ENCODE peak calls at places on chromosomes 7 and 10, in six cellular contexts. P is gastrocnemius medialis, O is HCT116, S is stomach, F is ovary, M is right lobe of liver. W is an unnamed sample.

GRCh38 chr7:41457832-41458437 is 245.0 kb downstream of the INHBA start:
- DNase-seq in P (no peak), O (no peak), S (no peak), F (no peak), M (no peak), W (no peak)

GRCh38 chr7:85602196-85602595 is 415.3 kb upstream of the SEMA3D start:
- DNase-seq in P (no peak), O (no peak), S (no peak), F (no peak), M (no peak), W (no peak)

GRCh38 chr7:45240926-45241325 is 83.3 kb downstream of the RAMP3 start:
- DNase-seq in P (no peak), O (no peak), S (no peak), F (no peak), M (no peak), W (no peak)

GRCh38 chr10:132395704-132396494 is 1.1 kb upstream of the PWWP2B start:
- DNase-seq in P (peak), O (no peak), S (peak), F (peak), M (peak), W (no peak)

GRCh38 chr7:22972207-22972606 is 41.7 kb downstream of the HYCC1 start:
- DNase-seq in P (no peak), O (no peak), S (no peak), F (no peak), M (no peak), W (no peak)

GRCh38 chr10:46022978-46023702 is 7.3 kb downstream of the NCOA4 start:
- DNase-seq in P (peak), O (peak), S (peak), F (peak), M (peak), W (peak)

GRCh38 chr7:91636129-91636724 is 244.3 kb downstream of the MTERF1 start:
- DNase-seq in P (no peak), O (peak), S (no peak), F (no peak), M (no peak), W (no peak)

GRCh38 chr7:36670585-36671431 is 53.5 kb downstream of the AOAH start:
- DNase-seq in P (peak), O (peak), S (peak), F (peak), M (peak), W (peak)

GRCh38 chr10:28219241-28219640 is 83.6 kb downstream of the MPP7 start:
- DNase-seq in P (no peak), O (no peak), S (no peak), F (no peak), M (no peak), W (no peak)

GRCh38 chr7:47368190-47368812 is 213.6 kb downstream of the TNS3 start:
- DNase-seq in P (no peak), O (no peak), S (no peak), F (no peak), M (no peak), W (no peak)

GRCh38 chr10:62638062-62638477 is 166.4 kb upstream of the ADO start:
- DNase-seq in P (no peak), O (no peak), S (no peak), F (no peak), M (no peak), W (no peak)

GRCh38 chr7:41637051-41637450 is 65.8 kb downstream of the INHBA start:
- DNase-seq in P (no peak), O (no peak), S (no peak), F (no peak), M (no peak), W (no peak)

GRCh38 chr10:79127151-79127961 is 58.6 kb downstream of the ZMIZ1 start:
- DNase-seq in P (peak), O (peak), S (peak), F (peak), M (peak), W (peak)

GRCh38 chr7:48384180-48384752 is 213.0 kb downstream of the ABCA13 start:
- DNase-seq in P (no peak), O (no peak), S (no peak), F (no peak), M (no peak), W (no peak)

GRCh38 chr10:86599729-86600128 is 54.6 kb upstream of the OPN4 start:
- DNase-seq in P (no peak), O (no peak), S (peak), F (no peak), M (no peak), W (peak)

GRCh38 chr7:33043875-33044718 is 18.5 kb downstream of the NT5C3A start:
- DNase-seq in P (no peak), O (no peak), S (no peak), F (no peak), M (no peak), W (no peak)

GRCh38 chr7:50661345-50662058 is 96.3 kb upstream of the DDC start:
- DNase-seq in P (no peak), O (no peak), S (no peak), F (no peak), M (no peak), W (no peak)

GRCh38 chr7:55018361-55019328 is at the start of gene EGFR:
- DNase-seq in P (peak), O (peak), S (peak), F (peak), M (peak), W (peak)

GRCh38 chr7:145643981-145644380 is 472.6 kb upstream of the CNTNAP2 start:
- DNase-seq in P (no peak), O (no peak), S (no peak), F (no peak), M (no peak), W (peak)

GRCh38 chr10:49254556-49255318 is 44.2 kb upstream of the C10orf71 start:
- DNase-seq in P (no peak), O (no peak), S (no peak), F (no peak), M (no peak), W (no peak)

GRCh38 chr7:14177876-14178275 is 188.4 kb upstream of the ETV1 start:
- DNase-seq in P (no peak), O (no peak), S (no peak), F (no peak), M (no peak), W (no peak)

GRCh38 chr10:11560076-11560709 is 51.3 kb downstream of the USP6NL start:
- DNase-seq in P (no peak), O (no peak), S (no peak), F (no peak), M (no peak), W (no peak)

GRCh38 chr10:43124574-43125273 is 13.5 kb upstream of the CSGALNACT2 start:
- DNase-seq in P (no peak), O (no peak), S (peak), F (no peak), M (no peak), W (no peak)

GRCh38 chr10:21297525-21298383 is 227.7 kb downstream of the SKIDA1 start:
- DNase-seq in P (no peak), O (no peak), S (no peak), F (no peak), M (no peak), W (no peak)

GRCh38 chr7:152759655-152760383 is at the start of gene ACTR3B:
- DNase-seq in P (peak), O (peak), S (peak), F (peak), M (peak), W (peak)

GRCh38 chr10:110137142-110137545 is 70.3 kb upstream of the MXI1 start:
- DNase-seq in P (no peak), O (peak), S (no peak), F (no peak), M (no peak), W (peak)

GRCh38 chr7:99864041-99864440 is 12.8 kb downstream of the OR2AE1 start:
- DNase-seq in P (no peak), O (no peak), S (no peak), F (no peak), M (no peak), W (no peak)

GRCh38 chr10:48896756-48897437 is 42.7 kb downstream of the LRRC18 start:
- DNase-seq in P (no peak), O (no peak), S (no peak), F (no peak), M (no peak), W (no peak)

GRCh38 chr7:111068618-111069017 is 22.3 kb upstream of the LRRN3 start:
- DNase-seq in P (no peak), O (no peak), S (no peak), F (no peak), M (no peak), W (no peak)

GRCh38 chr10:35564276-35564982 is 40.7 kb upstream of the GJD4 start:
- DNase-seq in P (no peak), O (no peak), S (no peak), F (no peak), M (peak), W (no peak)

GRCh38 chr7:30771859-30772429 is 727 bp downstream of the MINDY4 start:
- DNase-seq in P (no peak), O (no peak), S (no peak), F (no peak), M (no peak), W (no peak)

GRCh38 chr7:135801045-135801693 is 52.6 kb upstream of the FAM180A start:
- DNase-seq in P (no peak), O (peak), S (no peak), F (no peak), M (no peak), W (peak)

GRCh38 chr7:150311711-150312110 is 11.4 kb upstream of the LRRC61 start:
- DNase-seq in P (no peak), O (no peak), S (no peak), F (no peak), M (no peak), W (no peak)

GRCh38 chr10:73910401-73910763 is 550 bp upstream of the PLAU start:
- DNase-seq in P (no peak), O (no peak), S (no peak), F (no peak), M (no peak), W (no peak)

GRCh38 chr10:73911553-73912004 is 647 bp downstream of the PLAU start:
- DNase-seq in P (no peak), O (no peak), S (no peak), F (no peak), M (no peak), W (no peak)

GRCh38 chr10:73909716-73910115 is 1.2 kb upstream of the PLAU start:
- DNase-seq in P (no peak), O (no peak), S (no peak), F (no peak), M (no peak), W (no peak)

GRCh38 chr10:73908853-73909611 is 1.9 kb upstream of the PLAU start:
- DNase-seq in P (peak), O (no peak), S (no peak), F (no peak), M (no peak), W (peak)

GRCh38 chr10:73910764-73911552 is at the start of gene PLAU:
- DNase-seq in P (no peak), O (no peak), S (peak), F (peak), M (peak), W (no peak)
- TF ChIP-seq POLR2A in P (peak), O (peak), S (no peak), F (no peak), M (peak), W (no peak)

GRCh38 chr7:64998865-64999164 is 7.7 kb downstream of the ERV3-1 start:
- DNase-seq in P (no peak), O (no peak), S (no peak), F (no peak), M (no peak), W (no peak)
- TF ChIP-seq POLR2A in P (no peak), O (no peak), S (no peak), F (no peak), M (no peak), W (no peak)

GRCh38 chr7:118183586-118184391 is at the start of gene LSM8:
- DNase-seq in P (peak), O (peak), S (peak), F (peak), M (peak), W (peak)
- TF ChIP-seq POLR2A in P (peak), O (peak), S (no peak), F (peak), M (peak), W (peak)

GRCh38 chr7:42650171-42650570 is 261.7 kb downstream of the C7orf25 start:
- DNase-seq in P (no peak), O (no peak), S (no peak), F (no peak), M (no peak), W (no peak)

GRCh38 chr7:42645906-42646305 is 266.0 kb downstream of the C7orf25 start:
- DNase-seq in P (no peak), O (no peak), S (no peak), F (no peak), M (no peak), W (no peak)

DNA sequence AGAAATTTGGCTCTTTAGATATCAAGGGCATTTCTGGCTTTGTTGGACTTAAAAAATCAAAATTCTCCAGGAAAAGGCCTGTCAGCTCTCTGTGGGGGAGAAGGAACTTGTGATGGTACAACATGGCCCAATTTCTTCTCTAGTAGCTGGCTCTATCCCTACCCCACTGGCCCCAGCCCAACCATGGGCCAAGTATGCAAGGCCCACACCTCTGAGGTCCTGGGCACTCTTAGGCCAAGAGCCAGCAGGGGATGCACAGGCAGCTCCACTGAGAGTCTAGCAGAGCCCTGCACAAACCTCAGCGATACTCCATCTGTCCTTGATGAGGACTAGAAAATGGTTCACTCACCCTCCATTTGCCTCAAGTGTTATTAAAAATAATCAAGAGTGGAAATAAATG is 261.2 kb downstream of the C7orf25 start:
- DNase-seq in P (no peak), O (no peak), S (no peak), F (no peak), M (no peak), W (no peak)
- TF ChIP-seq POLR2A in P (no peak), O (no peak), S (no peak), F (no peak), M (no peak), W (no peak)

GRCh38 chr10:32187686-32188085 is 131.5 kb upstream of the KIF5B start:
- DNase-seq in P (no peak), O (no peak), S (no peak), F (no peak), M (no peak), W (no peak)

GRCh38 chr10:32189400-32190084 is 133.3 kb upstream of the KIF5B start:
- DNase-seq in P (no peak), O (peak), S (no peak), F (no peak), M (no peak), W (no peak)

DNA sequence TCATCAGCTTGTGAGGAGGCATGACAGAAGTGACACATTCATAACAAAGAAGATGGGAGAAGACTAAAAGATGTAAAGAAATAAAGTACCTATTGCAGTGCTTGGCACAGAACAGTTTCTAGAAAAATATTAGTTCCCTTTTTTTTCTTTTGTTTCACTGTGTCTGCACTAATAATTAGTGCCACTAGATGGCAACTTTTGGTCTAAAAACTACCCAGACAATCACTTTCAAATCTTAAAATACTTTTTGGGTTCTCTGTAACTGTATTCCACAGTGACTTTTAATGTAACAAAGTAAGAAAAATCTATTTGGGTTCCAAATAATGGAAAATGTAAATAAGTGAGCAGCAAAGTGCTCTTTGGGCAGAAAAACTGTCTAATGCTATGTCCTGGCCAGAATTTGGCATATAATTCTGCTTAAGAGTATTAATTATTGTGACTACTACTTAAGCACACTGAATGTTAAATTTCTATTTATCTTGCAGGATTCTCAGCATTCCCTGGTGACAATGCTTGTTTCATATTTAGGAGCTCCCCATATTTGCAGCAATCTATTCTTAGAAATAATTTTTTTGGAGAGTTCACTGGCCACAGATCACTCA is 134.8 kb upstream of the KIF5B start:
- DNase-seq in P (no peak), O (peak), S (no peak), F (no peak), M (no peak), W (no peak)
- TF ChIP-seq POLR2A in P (no peak), O (no peak), S (no peak), F (no peak), M (no peak), W (no peak)

GRCh38 chr7:90242369-90243168 is 2.4 kb upstream of the CFAP69 start:
- DNase-seq in P (no peak), O (no peak), S (no peak), F (no peak), M (no peak), W (no peak)

GRCh38 chr7:90248706-90249105 is 3.7 kb downstream of the CFAP69 start:
- DNase-seq in P (no peak), O (no peak), S (no peak), F (no peak), M (no peak), W (no peak)

GRCh38 chr7:90246184-90246583 is 1.2 kb downstream of the CFAP69 start:
- DNase-seq in P (no peak), O (no peak), S (no peak), F (no peak), M (no peak), W (no peak)

GRCh38 chr7:90244565-90244908 is 437 bp upstream of the CFAP69 start:
- DNase-seq in P (no peak), O (no peak), S (no peak), F (no peak), M (no peak), W (no peak)

DNA sequence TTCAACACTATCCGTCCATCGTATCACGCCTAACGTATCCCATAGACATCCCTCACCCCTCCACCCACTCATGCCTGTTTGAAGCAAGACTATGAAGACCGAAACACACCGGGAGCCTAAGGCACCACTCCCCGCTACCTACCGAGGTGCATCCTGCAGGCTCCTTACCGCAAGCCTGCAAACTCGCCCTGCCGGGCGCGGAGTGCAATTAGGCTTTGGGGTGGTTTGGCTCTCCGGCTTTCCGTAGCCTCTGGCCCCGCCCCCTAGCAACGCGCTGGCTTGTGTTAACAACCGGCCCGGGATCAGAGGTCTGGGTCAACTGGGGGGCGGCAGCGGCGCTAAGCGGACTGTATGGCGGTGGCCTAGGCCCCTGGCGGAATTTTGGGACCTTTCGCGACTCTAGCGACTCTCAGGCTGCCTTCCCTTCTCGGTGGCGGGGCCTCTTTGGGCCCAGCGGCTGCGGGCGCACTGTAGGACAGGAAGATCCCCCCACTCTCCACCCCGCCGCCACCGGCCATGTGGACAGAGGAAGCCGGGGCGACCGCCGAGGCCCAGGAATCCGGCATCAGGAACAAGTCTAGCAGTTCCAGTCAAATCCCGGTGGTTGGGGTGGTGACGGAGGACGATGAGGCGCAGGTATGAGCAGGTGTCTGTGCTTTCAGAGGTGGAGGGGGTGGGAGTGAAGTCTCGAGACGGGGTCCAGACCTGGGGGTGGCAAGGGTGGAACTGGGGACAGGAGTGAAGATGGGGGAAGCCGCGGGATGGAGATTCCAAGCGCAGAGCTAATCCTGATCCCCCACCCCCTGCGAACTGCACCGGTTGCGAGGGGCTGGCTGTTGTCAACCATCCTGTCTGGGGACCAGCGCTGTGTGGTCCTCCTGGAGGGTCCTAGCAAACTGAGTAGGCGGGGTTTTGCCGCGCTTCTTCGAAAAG is at the start of gene CFAP69:
- DNase-seq in P (peak), O (peak), S (peak), F (peak), M (peak), W (peak)
- TF ChIP-seq POLR2A in P (no peak), O (peak), S (no peak), F (peak), M (peak), W (peak)